ENCODE peak calls at places on chromosomes 16 and 17, in seven cellular contexts. T is H1, E is IMR-90, K is mesenchymal stem cell, W is trophoblast cell, Q is H9, B is mesendoderm. Z is an unnamed sample.
A peak's percentile ranks its signal among the peaks of the same experiment; 100 is the strongest.

GRCh38 chr16:28596840-28597691 is at the start of gene SULT1A2:
- DNase-seq in T (no peak), E (no peak), K (no peak), W (peak; percentile 41), Q (peak; percentile 56), B (peak; percentile 68), Z (no peak)

GRCh38 chr17:8158267-8159031 is 4.3 kb downstream of the VAMP2 start:
- DNase-seq in T (peak; percentile 98), E (peak; percentile 87), K (peak; percentile 92), W (peak; percentile 99), Q (peak; percentile 95), B (peak; percentile 92), Z (peak; percentile 82)

GRCh38 chr17:58527306-58527705 is 12.9 kb upstream of the MTMR4 start:
- DNase-seq in T (no peak), E (no peak), K (no peak), W (no peak), Q (no peak), B (no peak), Z (no peak)

GRCh38 chr16:57800213-57801097 is 1.8 kb downstream of the KIFC3 start:
- DNase-seq in T (no peak), E (no peak), K (peak; percentile 24), W (no peak), Q (no peak), B (peak; percentile 62), Z (no peak)

GRCh38 chr17:15918661-15919259 is 26.2 kb upstream of the ADORA2B start:
- DNase-seq in T (no peak), E (no peak), K (no peak), W (no peak), Q (no peak), B (no peak), Z (no peak)

GRCh38 chr17:18381953-18382245 is 4.3 kb downstream of the EVPLL start:
- DNase-seq in T (no peak), E (no peak), K (no peak), W (no peak), Q (no peak), B (no peak), Z (no peak)

GRCh38 chr16:30186782-30187555 is 3.6 kb downstream of the CORO1A start:
- DNase-seq in T (peak; percentile 94), E (no peak), K (peak; percentile 29), W (peak; percentile 80), Q (peak; percentile 78), B (peak; percentile 64), Z (no peak)

GRCh38 chr16:81167851-81168250 is 70.6 kb upstream of the BCO1 start:
- DNase-seq in T (no peak), E (no peak), K (no peak), W (no peak), Q (no peak), B (no peak), Z (no peak)

GRCh38 chr17:18028684-18029540 is 10.1 kb downstream of the ATPAF2 start:
- DNase-seq in T (no peak), E (no peak), K (no peak), W (no peak), Q (no peak), B (no peak), Z (no peak)

GRCh38 chr16:901715-902601 is 68.8 kb downstream of the LMF1 start:
- DNase-seq in T (no peak), E (no peak), K (no peak), W (no peak), Q (no peak), B (no peak), Z (no peak)

GRCh38 chr17:63701477-63702222 is 1.7 kb upstream of the LIMD2 start:
- DNase-seq in T (no peak), E (no peak), K (no peak), W (no peak), Q (no peak), B (no peak), Z (no peak)

GRCh38 chr16:12120331-12120981 is 143.9 kb downstream of the SNX29 start:
- DNase-seq in T (no peak), E (peak; percentile 84), K (peak; percentile 98), W (no peak), Q (no peak), B (no peak), Z (no peak)

GRCh38 chr16:85207357-85207921 is 95.2 kb upstream of the CIBAR2 start:
- DNase-seq in T (no peak), E (peak; percentile 87), K (peak; percentile 81), W (peak; percentile 46), Q (no peak), B (no peak), Z (no peak)

GRCh38 chr17:21167303-21167702 is 40.5 kb downstream of the DHRS7B start:
- DNase-seq in T (no peak), E (peak; percentile 5), K (no peak), W (no peak), Q (no peak), B (no peak), Z (no peak)

GRCh38 chr17:30427611-30428010 is 48.9 kb downstream of the CPD start:
- DNase-seq in T (no peak), E (no peak), K (no peak), W (no peak), Q (no peak), B (no peak), Z (no peak)
- H2AK5ac ChIP-seq in T (no peak overlapping the region), E (no peak overlapping the region), K (no peak overlapping the region), W (no peak overlapping the region), Q (no peak overlapping the region), B (no peak overlapping the region), Z (no peak overlapping the region)

DNA sequence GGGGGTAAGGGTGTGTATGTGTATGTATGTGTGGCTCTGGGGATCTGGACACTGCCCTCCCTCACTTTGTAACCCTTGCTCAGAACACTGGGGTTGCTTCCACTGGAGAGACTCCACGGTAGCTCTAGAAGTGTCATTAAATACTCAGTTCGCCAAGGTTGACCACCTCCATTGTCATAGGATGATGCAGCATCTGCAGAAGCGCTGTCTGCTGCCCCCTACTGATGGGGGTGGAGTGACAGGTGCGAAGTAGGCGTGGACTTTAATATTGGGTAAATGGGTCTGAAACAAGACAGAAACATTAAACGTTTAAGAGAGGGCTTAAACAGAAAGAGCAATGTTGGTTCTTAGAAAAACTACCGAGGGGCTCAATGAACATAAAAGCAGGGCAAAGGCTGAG is 35.5 kb upstream of the STAC2 start:
- DNase-seq in T (peak; percentile 82), E (no peak), K (no peak), W (no peak), Q (peak; percentile 81), B (peak; percentile 65), Z (no peak)
- H3K27ac ChIP-seq in T (no peak overlapping the region), E (no peak overlapping the region), K (no peak overlapping the region), W (no peak overlapping the region), Q (no peak overlapping the region), B (no peak overlapping the region), Z (no peak overlapping the region)

GRCh38 chr17:72984145-72984924 is 108.2 kb downstream of the SLC39A11 start:
- DNase-seq in T (no peak), E (peak; percentile 98), K (peak; percentile 85), W (peak; percentile 74), Q (no peak), B (peak; percentile 80), Z (no peak)
- H2AK5ac ChIP-seq in T (no peak overlapping the region), E (peak overlapping the region; percentile 56), K (peak overlapping the region; percentile 44), W (no peak overlapping the region), Q (no peak overlapping the region), B (no peak overlapping the region), Z (no peak overlapping the region)

GRCh38 chr17:68580236-68580903 is 20.8 kb downstream of the FAM20A start:
- DNase-seq in T (no peak), E (peak; percentile 17), K (peak; percentile 77), W (peak; percentile 71), Q (no peak), B (no peak), Z (no peak)
- H3K27ac ChIP-seq in T (no peak overlapping the region), E (no peak overlapping the region), K (no peak overlapping the region), W (no peak overlapping the region), Q (no peak overlapping the region), B (no peak overlapping the region), Z (no peak overlapping the region)

DNA sequence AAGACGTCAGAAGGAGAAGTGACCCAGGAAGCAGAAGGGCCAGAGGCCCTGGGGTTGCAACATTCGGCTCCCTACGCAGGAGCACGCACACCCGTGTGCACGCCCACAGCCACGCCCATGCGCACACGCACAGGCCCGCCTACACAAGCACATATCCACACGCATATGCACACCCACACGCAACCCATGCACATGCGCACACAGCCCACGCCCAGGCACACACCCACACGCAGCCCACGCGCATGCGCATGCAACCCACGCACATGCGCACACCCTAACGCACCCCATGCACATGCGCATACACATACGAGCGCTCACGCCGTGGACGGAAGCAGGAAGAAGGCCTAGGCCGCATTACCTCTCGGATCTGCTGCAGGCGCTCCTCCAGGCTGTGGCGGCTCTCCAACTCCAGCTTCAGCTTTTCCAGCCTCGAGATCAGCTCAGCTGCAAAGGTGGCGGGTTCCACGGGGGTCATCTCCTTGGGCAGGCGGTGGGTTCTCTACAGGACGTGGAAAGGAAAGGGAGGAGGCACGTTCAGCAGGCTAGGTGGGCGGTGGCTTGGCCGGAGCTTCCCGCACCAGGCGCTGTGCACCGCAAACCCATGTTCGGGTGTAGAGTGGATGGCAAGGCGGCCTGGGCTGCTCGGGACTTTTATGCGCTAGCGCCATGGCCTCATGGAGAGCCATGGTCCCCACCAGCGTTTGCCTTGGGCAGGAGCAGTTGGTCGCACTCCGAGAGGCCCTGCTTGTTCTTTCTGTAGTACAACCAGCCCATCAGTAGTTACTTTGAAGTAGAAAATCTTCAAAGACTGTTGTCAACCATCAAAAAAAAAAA is 23.4 kb downstream of the AXIN2 start:
- DNase-seq in T (no peak), E (no peak), K (no peak), W (peak; percentile 93), Q (no peak), B (no peak), Z (no peak)
- H2AK5ac ChIP-seq in T (no peak overlapping the region), E (no peak overlapping the region), K (no peak overlapping the region), W (no peak overlapping the region), Q (no peak overlapping the region), B (no peak overlapping the region), Z (peak overlapping the region; percentile 44)